ENCODE peak calls at places on chromosomes 2 and 18, in four cellular contexts. One of them, this sample, is unnamed.

GRCh38 chr18:79603321-79604204 is 76.0 kb upstream of the CTDP1 start:
- DNase-seq in psoas muscle: peak; percentile 43
- DNase-seq in EL: no peak
- DNase-seq in stimulated activated CD8-positive, alpha-beta memory T cell treated with anti-CD3 and anti-CD28 coated beads, Interleukin-12 subunit alpha, Interleukin-12 subunit beta, amount 100 ng/mL, for 4 hours: no peak
- DNase-seq in this sample: no peak

GRCh38 chr2:227125506-227125905 is 38.5 kb downstream of the COL4A4 start:
- DNase-seq in psoas muscle: no peak
- DNase-seq in EL: no peak
- DNase-seq in stimulated activated CD8-positive, alpha-beta memory T cell treated with anti-CD3 and anti-CD28 coated beads, Interleukin-12 subunit alpha, Interleukin-12 subunit beta, amount 100 ng/mL, for 4 hours: no peak
- DNase-seq in this sample: no peak

GRCh38 chr2:174012347-174013309 is 47.5 kb upstream of the SP3 start:
- DNase-seq in psoas muscle: peak; percentile 89
- DNase-seq in EL: peak; percentile 69
- DNase-seq in stimulated activated CD8-positive, alpha-beta memory T cell treated with anti-CD3 and anti-CD28 coated beads, Interleukin-12 subunit alpha, Interleukin-12 subunit beta, amount 100 ng/mL, for 4 hours: peak; percentile 30
- DNase-seq in this sample: peak; percentile 81

GRCh38 chr2:152518656-152519580 is 183.9 kb downstream of the FMNL2 start:
- DNase-seq in psoas muscle: no peak
- DNase-seq in EL: no peak
- DNase-seq in stimulated activated CD8-positive, alpha-beta memory T cell treated with anti-CD3 and anti-CD28 coated beads, Interleukin-12 subunit alpha, Interleukin-12 subunit beta, amount 100 ng/mL, for 4 hours: no peak
- DNase-seq in this sample: no peak

GRCh38 chr2:212530991-212531390 is 7.6 kb downstream of the ERBB4 start:
- DNase-seq in psoas muscle: no peak
- DNase-seq in EL: no peak
- DNase-seq in stimulated activated CD8-positive, alpha-beta memory T cell treated with anti-CD3 and anti-CD28 coated beads, Interleukin-12 subunit alpha, Interleukin-12 subunit beta, amount 100 ng/mL, for 4 hours: no peak
- DNase-seq in this sample: no peak

GRCh38 chr2:173545364-173545734 is 190.7 kb downstream of the CDCA7 start:
- DNase-seq in psoas muscle: no peak
- DNase-seq in EL: peak; percentile 10
- DNase-seq in stimulated activated CD8-positive, alpha-beta memory T cell treated with anti-CD3 and anti-CD28 coated beads, Interleukin-12 subunit alpha, Interleukin-12 subunit beta, amount 100 ng/mL, for 4 hours: no peak
- DNase-seq in this sample: no peak

GRCh38 chr2:113217455-113218282 is 43.9 kb downstream of the PSD4 start:
- DNase-seq in psoas muscle: no peak
- DNase-seq in EL: no peak
- DNase-seq in stimulated activated CD8-positive, alpha-beta memory T cell treated with anti-CD3 and anti-CD28 coated beads, Interleukin-12 subunit alpha, Interleukin-12 subunit beta, amount 100 ng/mL, for 4 hours: no peak
- DNase-seq in this sample: no peak

GRCh38 chr2:233336541-233336940 is 17.8 kb upstream of the DGKD start:
- DNase-seq in psoas muscle: no peak
- DNase-seq in EL: no peak
- DNase-seq in stimulated activated CD8-positive, alpha-beta memory T cell treated with anti-CD3 and anti-CD28 coated beads, Interleukin-12 subunit alpha, Interleukin-12 subunit beta, amount 100 ng/mL, for 4 hours: no peak
- DNase-seq in this sample: no peak

GRCh38 chr18:70489556-70489955 is 200.7 kb downstream of the SOCS6 start:
- DNase-seq in psoas muscle: no peak
- DNase-seq in EL: no peak
- DNase-seq in stimulated activated CD8-positive, alpha-beta memory T cell treated with anti-CD3 and anti-CD28 coated beads, Interleukin-12 subunit alpha, Interleukin-12 subunit beta, amount 100 ng/mL, for 4 hours: no peak
- DNase-seq in this sample: no peak

GRCh38 chr2:101415220-101415619 is 27.9 kb upstream of the CREG2 start:
- DNase-seq in psoas muscle: no peak
- DNase-seq in EL: no peak
- DNase-seq in stimulated activated CD8-positive, alpha-beta memory T cell treated with anti-CD3 and anti-CD28 coated beads, Interleukin-12 subunit alpha, Interleukin-12 subunit beta, amount 100 ng/mL, for 4 hours: no peak
- DNase-seq in this sample: no peak

GRCh38 chr2:158266106-158266505 is 164.4 kb downstream of the UPP2 start:
- DNase-seq in psoas muscle: no peak
- DNase-seq in EL: no peak
- DNase-seq in stimulated activated CD8-positive, alpha-beta memory T cell treated with anti-CD3 and anti-CD28 coated beads, Interleukin-12 subunit alpha, Interleukin-12 subunit beta, amount 100 ng/mL, for 4 hours: no peak
- DNase-seq in this sample: no peak

GRCh38 chr2:240213476-240214391 is 73.3 kb upstream of the OTOS start:
- DNase-seq in psoas muscle: peak; percentile 45
- DNase-seq in EL: no peak
- DNase-seq in stimulated activated CD8-positive, alpha-beta memory T cell treated with anti-CD3 and anti-CD28 coated beads, Interleukin-12 subunit alpha, Interleukin-12 subunit beta, amount 100 ng/mL, for 4 hours: no peak
- DNase-seq in this sample: no peak

GRCh38 chr18:9712606-9713005 is 4.5 kb downstream of the RAB31 start:
- DNase-seq in psoas muscle: no peak
- DNase-seq in EL: no peak
- DNase-seq in stimulated activated CD8-positive, alpha-beta memory T cell treated with anti-CD3 and anti-CD28 coated beads, Interleukin-12 subunit alpha, Interleukin-12 subunit beta, amount 100 ng/mL, for 4 hours: no peak
- DNase-seq in this sample: peak; percentile 21

GRCh38 chr18:76457475-76457874 is 37.6 kb downstream of the ZNF516 start:
- DNase-seq in psoas muscle: no peak
- DNase-seq in EL: no peak
- DNase-seq in stimulated activated CD8-positive, alpha-beta memory T cell treated with anti-CD3 and anti-CD28 coated beads, Interleukin-12 subunit alpha, Interleukin-12 subunit beta, amount 100 ng/mL, for 4 hours: no peak
- DNase-seq in this sample: no peak

GRCh38 chr2:150612957-150613710 is 125.7 kb upstream of the RND3 start:
- DNase-seq in psoas muscle: no peak
- DNase-seq in EL: no peak
- DNase-seq in stimulated activated CD8-positive, alpha-beta memory T cell treated with anti-CD3 and anti-CD28 coated beads, Interleukin-12 subunit alpha, Interleukin-12 subunit beta, amount 100 ng/mL, for 4 hours: no peak
- DNase-seq in this sample: no peak